ENCODE peak calls at places on chromosome X, in five cellular contexts. B is body of pancreas, F is right atrium auricular region, J is OCI-LY7, O is bronchial epithelial cell. I is an unnamed sample.
A peak's percentile ranks its signal among the peaks of the same experiment; 100 is the strongest.

GRCh38 chrX:121179972-121180371 is 132.6 kb downstream of the GLUD2 start:
- DNase-seq in O (no peak), J (no peak), B (peak; percentile 17), F (no peak), I (no peak)

GRCh38 chrX:122565952-122566351 is 618.1 kb upstream of the GRIA3 start:
- DNase-seq in B (no peak), O (peak; percentile 91), F (no peak), J (no peak), I (peak; percentile 97)

GRCh38 chrX:7904557-7904956 is 22.7 kb downstream of the PNPLA4 start:
- DNase-seq in O (peak; percentile 18), B (no peak), J (no peak), F (no peak), I (no peak)

GRCh38 chrX:65035451-65035779 is 59.2 kb upstream of the ZC4H2 start:
- DNase-seq in B (peak; percentile 27), J (no peak), O (peak; percentile 0), F (no peak), I (no peak)

GRCh38 chrX:39258331-39258730 is 457.1 kb downstream of the MID1IP1 start:
- DNase-seq in B (no peak), F (no peak), O (no peak), J (no peak), I (no peak)

GRCh38 chrX:3415011-3415410 is 68.6 kb upstream of the MXRA5 start:
- DNase-seq in F (no peak), B (no peak), J (no peak), O (no peak), I (peak; percentile 51)

GRCh38 chrX:3713225-3713936 is at the start of gene PRKX:
- DNase-seq in F (no peak), B (peak; percentile 61), J (peak; percentile 74), O (no peak), I (no peak)

GRCh38 chrX:150476183-150476699 is 92.2 kb upstream of the MTM1 start:
- DNase-seq in B (no peak), F (no peak), O (no peak), J (no peak), I (peak; percentile 4)

GRCh38 chrX:138127314-138127713 is 561.4 kb downstream of the ZIC3 start:
- DNase-seq in J (no peak), B (no peak), F (no peak), O (peak; percentile 6), I (no peak)

GRCh38 chrX:3960952-3961351 is 247.5 kb upstream of the PRKX start:
- DNase-seq in O (no peak), J (no peak), F (no peak), B (no peak), I (no peak)

GRCh38 chrX:103171353-103171752 is 43.6 kb upstream of the BEX4 start:
- DNase-seq in F (no peak), B (no peak), J (no peak), O (no peak), I (no peak)

GRCh38 chrX:103170216-103170615 is 44.7 kb upstream of the BEX4 start:
- DNase-seq in O (peak; percentile 55), J (no peak), B (no peak), F (no peak), I (no peak)

GRCh38 chrX:103177561-103177960 is 37.3 kb upstream of the BEX4 start:
- DNase-seq in B (no peak), J (no peak), O (no peak), F (no peak), I (no peak)

DNA sequence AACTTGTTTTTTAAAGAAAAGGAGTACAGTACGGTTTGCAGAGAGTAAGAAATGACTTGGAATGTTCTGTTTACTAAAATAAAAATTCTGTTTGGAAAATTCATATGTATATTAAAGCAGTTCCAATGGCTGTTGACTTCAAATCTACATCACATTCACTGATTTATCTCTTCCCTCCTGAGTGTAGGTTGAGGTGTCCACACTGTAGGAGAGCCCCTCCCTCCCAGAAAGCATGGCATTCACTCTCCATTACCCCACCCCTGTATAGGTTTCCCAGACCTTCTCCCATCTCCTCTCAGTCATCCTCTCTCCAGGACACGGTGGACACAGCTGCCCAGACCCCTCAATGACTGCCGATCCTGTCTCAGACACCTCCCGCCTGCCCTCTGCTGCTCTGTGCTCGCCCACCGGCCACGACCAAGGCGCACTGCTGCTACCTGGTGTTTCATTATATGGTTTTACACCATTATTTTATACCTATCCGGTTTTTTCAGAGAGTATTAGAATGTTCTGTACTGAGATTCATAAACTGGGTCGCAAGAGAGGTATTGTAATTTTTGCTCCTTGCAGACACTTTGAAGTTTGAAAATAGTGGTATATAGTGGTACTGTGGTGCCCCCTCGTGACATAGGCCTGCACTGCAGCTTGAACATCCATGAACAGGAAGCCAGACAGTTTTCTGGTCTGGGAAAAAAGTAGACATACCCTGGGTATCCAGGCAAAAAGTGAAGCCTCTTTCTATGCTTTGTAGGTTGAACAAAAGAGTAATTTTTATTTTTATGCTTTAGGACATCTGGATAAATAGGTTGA is 38.8 kb upstream of the BEX4 start:
- DNase-seq in O (peak; percentile 29), B (peak; percentile 88), F (peak; percentile 75), J (peak; percentile 19), I (no peak)
- H3K4me3 ChIP-seq in O (no peak overlapping the region), B (no peak overlapping the region), F (no peak overlapping the region), J (no peak overlapping the region), I (no peak overlapping the region)

DNA sequence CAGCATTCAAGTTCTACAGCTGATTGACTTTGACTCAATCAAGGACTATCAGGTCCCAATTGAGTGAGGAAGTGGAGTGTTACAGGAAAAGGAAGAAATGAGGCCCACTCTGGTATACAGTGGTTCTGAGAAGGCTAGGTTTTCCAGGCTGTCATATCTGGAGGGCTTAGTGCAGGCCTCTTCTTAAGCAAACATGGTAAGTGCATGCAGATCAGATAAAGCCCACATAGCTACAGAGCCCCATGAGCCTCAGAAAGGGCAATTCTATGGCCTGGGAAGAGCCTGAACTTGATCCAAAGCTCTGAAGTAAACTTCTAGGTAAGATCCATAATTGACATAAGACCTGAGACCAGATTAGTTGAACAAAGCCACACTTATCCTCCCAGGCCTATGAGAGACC is 29.0 kb upstream of the MAOA start:
- DNase-seq in O (no peak), F (no peak), B (no peak), J (no peak), I (no peak)
- TF ChIP-seq CTCF in O (no peak), F (no peak), B (no peak), J (no peak), I (no peak)

GRCh38 chrX:16852617-16853179 is 17.5 kb downstream of the RBBP7 start:
- DNase-seq in J (no peak), B (no peak), O (no peak), F (no peak), I (no peak)
- H3K36me3 ChIP-seq in J (peaks cover 100% of the 10 kb centered on the region), B (no peaks in the 10 kb centered on the region), O (no peaks in the 10 kb centered on the region), F (peaks cover 32% of the 10 kb centered on the region), I (peaks cover 3% of the 10 kb centered on the region)

GRCh38 chrX:49122499-49122898 is 1.0 kb downstream of the GPKOW start:
- DNase-seq in O (no peak), B (no peak), F (no peak), J (no peak), I (no peak)
- H3K4me3 ChIP-seq in O (no peak overlapping the region), B (no peak overlapping the region), F (peak overlapping the region; percentile 69), J (peak overlapping the region; percentile 99), I (peak overlapping the region; percentile 74)

GRCh38 chrX:78124304-78124703 is 15.1 kb downstream of the TAF9B start:
- DNase-seq in F (no peak), B (no peak), J (no peak), O (no peak), I (no peak)
- TF ChIP-seq CTCF in F (no peak), B (no peak), J (peak; percentile 54), O (no peak), I (peak; percentile 7)

GRCh38 chrX:71550578-71550977 is 17.7 kb downstream of the OGT start:
- DNase-seq in F (no peak), O (no peak), B (no peak), J (no peak), I (no peak)
- H3K36me3 ChIP-seq in F (peaks cover 48% of the 10 kb centered on the region), O (peaks cover 8% of the 10 kb centered on the region), B (no peaks in the 10 kb centered on the region), J (peaks cover 88% of the 10 kb centered on the region), I (peaks cover 10% of the 10 kb centered on the region)

DNA sequence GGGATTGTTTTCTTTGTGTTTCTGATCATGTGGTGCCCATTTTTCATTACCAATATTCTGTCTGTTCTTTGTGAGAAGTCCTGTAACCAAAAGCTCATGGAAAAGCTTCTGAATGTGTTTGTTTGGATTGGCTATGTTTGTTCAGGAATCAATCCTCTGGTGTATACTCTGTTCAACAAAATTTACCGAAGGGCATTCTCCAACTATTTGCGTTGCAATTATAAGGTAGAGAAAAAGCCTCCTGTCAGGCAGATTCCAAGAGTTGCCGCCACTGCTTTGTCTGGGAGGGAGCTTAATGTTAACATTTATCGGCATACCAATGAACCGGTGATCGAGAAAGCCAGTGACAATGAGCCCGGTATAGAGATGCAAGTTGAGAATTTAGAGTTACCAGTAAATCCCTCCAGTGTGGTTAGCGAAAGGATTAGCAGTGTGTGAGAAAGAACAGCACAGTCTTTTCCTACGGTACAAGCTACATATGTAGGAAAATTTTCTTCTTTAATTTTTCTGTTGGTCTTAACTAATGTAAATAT is 110.4 kb downstream of the IL13RA2 start:
- DNase-seq in B (no peak), J (no peak), O (no peak), F (no peak), I (no peak)
- H3K4me3 ChIP-seq in B (no peak overlapping the region), J (no peak overlapping the region), O (no peak overlapping the region), F (no peak overlapping the region), I (no peak overlapping the region)

GRCh38 chrX:332916-333610 is 14.5 kb upstream of the GTPBP6 start:
- DNase-seq in B (no peak), J (no peak), O (no peak), F (no peak), I (no peak)

GRCh38 chrX:331772-332495 is 13.3 kb upstream of the GTPBP6 start:
- DNase-seq in J (no peak), O (no peak), F (no peak), B (no peak), I (no peak)

GRCh38 chrX:332496-332860 is 13.9 kb upstream of the GTPBP6 start:
- DNase-seq in F (no peak), B (peak; percentile 3), O (no peak), J (no peak), I (no peak)

GRCh38 chrX:330726-331144 is 12.1 kb upstream of the GTPBP6 start:
- DNase-seq in F (no peak), O (no peak), J (no peak), B (peak; percentile 1), I (no peak)

GRCh38 chrX:331145-331771 is 12.7 kb upstream of the GTPBP6 start:
- DNase-seq in B (peak; percentile 13), J (no peak), F (no peak), O (no peak), I (no peak)
- TF ChIP-seq CTCF in B (no peak), J (no peak), F (no peak), O (no peak), I (no peak)

GRCh38 chrX:9650091-9650490 is 115.6 kb downstream of the GPR143 start:
- DNase-seq in B (no peak), F (no peak), J (no peak), O (no peak), I (no peak)

GRCh38 chrX:9644335-9644734 is 121.3 kb downstream of the GPR143 start:
- DNase-seq in F (no peak), O (no peak), B (no peak), J (no peak), I (no peak)

GRCh38 chrX:9643807-9644206 is 121.8 kb downstream of the GPR143 start:
- DNase-seq in F (no peak), B (no peak), J (no peak), O (no peak), I (no peak)

GRCh38 chrX:9646471-9647038 is 119.1 kb downstream of the GPR143 start:
- DNase-seq in F (no peak), J (no peak), O (no peak), B (no peak), I (no peak)

GRCh38 chrX:9647475-9647874 is 118.2 kb downstream of the GPR143 start:
- DNase-seq in O (no peak), J (no peak), B (no peak), F (no peak), I (no peak)
- H3K36me3 ChIP-seq in O (no peaks in the 10 kb centered on the region), J (no peaks in the 10 kb centered on the region), B (no peaks in the 10 kb centered on the region), F (no peaks in the 10 kb centered on the region), I (no peaks in the 10 kb centered on the region)

I was measured in BJ.